ENCODE peak calls at places on chromosomes 2 and 18, in seven cellular contexts. E is D341Med; Z is astrocyte of the spinal cord; L is neural crest cell; H is CD4-positive, alpha-beta T cell; G is type B pancreatic cell; Q is Peyer's patch. R is an unnamed sample.

GRCh38 chr18:48914581-48915251 is 36.0 kb downstream of the SMAD7 start:
- DNase-seq in Q (no peak), L (no peak), Z (no peak), G (no peak), E (no peak), H (no peak), R (no peak)

GRCh38 chr2:16271231-16271896 is 331.0 kb downstream of the MYCN start:
- DNase-seq in Z (no peak), H (no peak), E (no peak), Q (no peak), L (no peak), G (no peak), R (no peak)

GRCh38 chr2:207437857-207438166 is 92.0 kb upstream of the CREB1 start:
- DNase-seq in L (no peak), G (no peak), H (no peak), Z (no peak), Q (no peak), E (no peak), R (no peak)

GRCh38 chr2:30272761-30273573 is 41.6 kb downstream of the LBH start:
- DNase-seq in Z (peak; percentile 62), H (no peak), L (no peak), E (no peak), Q (no peak), G (no peak), R (no peak)

GRCh38 chr2:28325567-28326468 is 66.8 kb upstream of the FOSL2 start:
- DNase-seq in E (no peak), H (no peak), G (no peak), L (no peak), Q (no peak), Z (peak; percentile 71), R (peak; percentile 60)

GRCh38 chr2:66766582-66766981 is 331.7 kb downstream of the MEIS1 start:
- DNase-seq in H (no peak), Z (no peak), E (no peak), G (no peak), L (no peak), Q (no peak), R (no peak)

GRCh38 chr2:15641530-15641982 is 49.9 kb downstream of the DDX1 start:
- DNase-seq in G (no peak), Q (no peak), H (no peak), Z (no peak), E (no peak), L (no peak), R (no peak)

GRCh38 chr2:62266433-62267038 is 70.6 kb downstream of the B3GNT2 start:
- DNase-seq in G (no peak), Q (no peak), H (no peak), L (no peak), Z (peak; percentile 65), E (no peak), R (no peak)

GRCh38 chr18:34600118-34600517 is 110.0 kb upstream of the DTNA start:
- DNase-seq in L (no peak), Q (no peak), H (no peak), G (no peak), E (no peak), Z (peak; percentile 43), R (no peak)

GRCh38 chr2:181656450-181657261 is at the start of gene CERKL:
- DNase-seq in Q (no peak), L (peak; percentile 33), G (no peak), E (peak; percentile 84), H (no peak), Z (peak; percentile 27), R (peak; percentile 79)

GRCh38 chr18:48996901-48997463 is 46.2 kb upstream of the SMAD7 start:
- DNase-seq in G (no peak), L (no peak), Z (peak; percentile 93), Q (no peak), E (no peak), H (no peak), R (no peak)

GRCh38 chr2:62216616-62217015 is 20.7 kb downstream of the B3GNT2 start:
- DNase-seq in Z (peak; percentile 90), L (no peak), G (no peak), E (no peak), H (no peak), Q (no peak), R (no peak)

GRCh38 chr2:105895995-105896764 is 151.5 kb downstream of the NCK2 start:
- DNase-seq in G (no peak), Q (no peak), H (no peak), E (no peak), Z (no peak), L (no peak), R (no peak)

GRCh38 chr2:74502720-74503505 is 3.5 kb upstream of the LBX2 start:
- DNase-seq in G (no peak), Q (peak; percentile 67), Z (peak; percentile 83), H (peak; percentile 54), L (peak; percentile 37), E (no peak), R (peak; percentile 80)

GRCh38 chr2:109030870-109031480 is 42.0 kb upstream of the EDAR start:
- DNase-seq in Z (no peak), G (no peak), Q (peak; percentile 20), H (no peak), L (no peak), E (no peak), R (no peak)

GRCh38 chr2:112640467-112640799 is 5.3 kb upstream of the SLC20A1 start:
- DNase-seq in E (no peak), L (no peak), G (no peak), Q (no peak), H (no peak), Z (no peak), R (no peak)

GRCh38 chr2:29193111-29193510 is 77.9 kb downstream of the CLIP4 start:
- DNase-seq in Q (no peak), G (no peak), E (no peak), L (no peak), Z (no peak), H (no peak), R (no peak)

GRCh38 chr2:200435379-200435778 is 74.5 kb downstream of the KCTD18 start:
- DNase-seq in E (no peak), G (no peak), L (no peak), Z (no peak), H (no peak), Q (no peak), R (no peak)

GRCh38 chr2:159126653-159127052 is 158.2 kb downstream of the TANC1 start:
- DNase-seq in Q (no peak), E (no peak), G (no peak), H (no peak), L (no peak), Z (peak; percentile 76), R (no peak)

GRCh38 chr2:103161456-103162289 is 399.8 kb downstream of the TMEM182 start:
- DNase-seq in G (no peak), Q (no peak), Z (peak; percentile 62), L (peak; percentile 40), H (no peak), E (peak; percentile 63), R (peak; percentile 40)